ENCODE peak calls at places on chromosomes 3 and 15, in six cellular contexts. One of them, this sample, is unnamed. For H4K20me1, the result is how much of the 10 kb centered on the place peaks cover.

GRCh38 chr15:83982748-83983147 is 252.8 kb upstream of the GOLGA6L4 start:
- DNase-seq in PC-3: no peak
- DNase-seq in astrocyte: no peak
- DNase-seq in H9: no peak
- DNase-seq in GM23248: no peak
- DNase-seq in endothelial cell of umbilical vein: no peak
- DNase-seq in this sample: no peak

GRCh38 chr3:134392336-134392983 is 18.2 kb upstream of the AMOTL2 start:
- DNase-seq in PC-3: no peak
- DNase-seq in astrocyte: no peak
- DNase-seq in H9: no peak
- DNase-seq in GM23248: no peak
- DNase-seq in endothelial cell of umbilical vein: peak
- DNase-seq in this sample: no peak

GRCh38 chr3:7793786-7794185 is 707.8 kb upstream of the LMCD1 start:
- DNase-seq in PC-3: no peak
- DNase-seq in astrocyte: peak
- DNase-seq in H9: no peak
- DNase-seq in GM23248: no peak
- DNase-seq in endothelial cell of umbilical vein: no peak
- DNase-seq in this sample: no peak

GRCh38 chr3:63519426-63519825 is 133.0 kb upstream of the SNTN start:
- DNase-seq in PC-3: no peak
- DNase-seq in astrocyte: peak
- DNase-seq in H9: no peak
- DNase-seq in GM23248: peak
- DNase-seq in endothelial cell of umbilical vein: no peak
- DNase-seq in this sample: peak

GRCh38 chr3:15197340-15198029 is 8.6 kb upstream of the CAPN7 start:
- DNase-seq in PC-3: no peak
- DNase-seq in astrocyte: no peak
- DNase-seq in H9: no peak
- DNase-seq in GM23248: no peak
- DNase-seq in endothelial cell of umbilical vein: no peak
- DNase-seq in this sample: no peak

GRCh38 chr15:34241376-34242350 is 16.8 kb downstream of the EMC4 start:
- DNase-seq in PC-3: peak
- DNase-seq in astrocyte: peak
- DNase-seq in H9: no peak
- DNase-seq in GM23248: peak
- DNase-seq in endothelial cell of umbilical vein: peak
- DNase-seq in this sample: peak

GRCh38 chr3:175046666-175047065 is 187.5 kb downstream of the NAALADL2 start:
- DNase-seq in PC-3: no peak
- DNase-seq in astrocyte: no peak
- DNase-seq in H9: no peak
- DNase-seq in GM23248: peak
- DNase-seq in endothelial cell of umbilical vein: no peak
- DNase-seq in this sample: no peak

GRCh38 chr3:27590437-27591320 is 106.5 kb upstream of the SLC4A7 start:
- DNase-seq in PC-3: peak
- DNase-seq in astrocyte: peak
- DNase-seq in H9: no peak
- DNase-seq in GM23248: peak
- DNase-seq in endothelial cell of umbilical vein: peak
- DNase-seq in this sample: peak

GRCh38 chr15:62853114-62853832 is 189.3 kb upstream of the TPM1 start:
- DNase-seq in PC-3: peak
- DNase-seq in astrocyte: no peak
- DNase-seq in H9: no peak
- DNase-seq in GM23248: peak
- DNase-seq in endothelial cell of umbilical vein: no peak
- DNase-seq in this sample: peak

GRCh38 chr3:137205394-137206060 is 247.7 kb downstream of the IL20RB start:
- DNase-seq in PC-3: peak
- DNase-seq in astrocyte: no peak
- DNase-seq in H9: no peak
- DNase-seq in GM23248: peak
- DNase-seq in endothelial cell of umbilical vein: no peak
- DNase-seq in this sample: no peak

GRCh38 chr3:137763594-137763938 is 549 bp upstream of the SOX14 start:
- DNase-seq in PC-3: no peak
- DNase-seq in astrocyte: no peak
- DNase-seq in H9: peak
- DNase-seq in GM23248: peak
- DNase-seq in endothelial cell of umbilical vein: no peak
- DNase-seq in this sample: no peak

GRCh38 chr3:107911337-107912000 is 179.4 kb downstream of the CD47 start:
- DNase-seq in PC-3: peak
- DNase-seq in astrocyte: no peak
- DNase-seq in H9: no peak
- DNase-seq in GM23248: no peak
- DNase-seq in endothelial cell of umbilical vein: no peak
- DNase-seq in this sample: peak

GRCh38 chr15:101020451-101020850 is 101.3 kb downstream of the LRRK1 start:
- DNase-seq in PC-3: no peak
- DNase-seq in astrocyte: no peak
- DNase-seq in H9: peak
- DNase-seq in GM23248: no peak
- DNase-seq in endothelial cell of umbilical vein: no peak
- DNase-seq in this sample: no peak

GRCh38 chr3:15071699-15072098 is 6.6 kb upstream of the MRPS25 start:
- DNase-seq in PC-3: no peak
- DNase-seq in astrocyte: no peak
- DNase-seq in H9: no peak
- DNase-seq in GM23248: no peak
- DNase-seq in endothelial cell of umbilical vein: no peak
- DNase-seq in this sample: no peak

GRCh38 chr3:69485489-69485888 is 99.6 kb upstream of the FRMD4B start:
- DNase-seq in PC-3: no peak
- DNase-seq in astrocyte: no peak
- DNase-seq in H9: no peak
- DNase-seq in GM23248: no peak
- DNase-seq in endothelial cell of umbilical vein: no peak
- DNase-seq in this sample: no peak

GRCh38 chr3:35739181-35739809 is 100.0 kb downstream of the ARPP21 start:
- DNase-seq in PC-3: no peak
- DNase-seq in astrocyte: no peak
- DNase-seq in H9: peak
- DNase-seq in GM23248: no peak
- DNase-seq in endothelial cell of umbilical vein: no peak
- DNase-seq in this sample: no peak

GRCh38 chr15:29124581-29125381 is 144.8 kb downstream of the NSMCE3 start:
- DNase-seq in PC-3: peak
- DNase-seq in astrocyte: peak
- DNase-seq in H9: no peak
- DNase-seq in GM23248: peak
- DNase-seq in endothelial cell of umbilical vein: no peak
- DNase-seq in this sample: peak

GRCh38 chr15:67085237-67085817 is 19.9 kb downstream of the SMAD3 start:
- DNase-seq in PC-3: no peak
- DNase-seq in astrocyte: no peak
- DNase-seq in H9: no peak
- DNase-seq in GM23248: peak
- DNase-seq in endothelial cell of umbilical vein: no peak
- DNase-seq in this sample: no peak
- H4K20me1 ChIP-seq in PC-3: under half
- H4K20me1 ChIP-seq in astrocyte: half or more
- H4K20me1 ChIP-seq in H9: under half
- H4K20me1 ChIP-seq in GM23248: under half
- H4K20me1 ChIP-seq in endothelial cell of umbilical vein: under half
- H4K20me1 ChIP-seq in this sample: under half

GRCh38 chr15:63971427-63971805 is 74.9 kb downstream of the DAPK2 start:
- DNase-seq in PC-3: no peak
- DNase-seq in astrocyte: no peak
- DNase-seq in H9: peak
- DNase-seq in GM23248: no peak
- DNase-seq in endothelial cell of umbilical vein: no peak
- DNase-seq in this sample: no peak

GRCh38 chr15:63972801-63973200 is 73.5 kb downstream of the DAPK2 start:
- DNase-seq in PC-3: no peak
- DNase-seq in astrocyte: no peak
- DNase-seq in H9: peak
- DNase-seq in GM23248: peak
- DNase-seq in endothelial cell of umbilical vein: no peak
- DNase-seq in this sample: peak

GRCh38 chr15:63973212-63974009 is 72.9 kb downstream of the DAPK2 start:
- DNase-seq in PC-3: no peak
- DNase-seq in astrocyte: peak
- DNase-seq in H9: no peak
- DNase-seq in GM23248: peak
- DNase-seq in endothelial cell of umbilical vein: no peak
- DNase-seq in this sample: peak

GRCh38 chr15:63970723-63971426 is 75.4 kb downstream of the DAPK2 start:
- DNase-seq in PC-3: no peak
- DNase-seq in astrocyte: no peak
- DNase-seq in H9: peak
- DNase-seq in GM23248: peak
- DNase-seq in endothelial cell of umbilical vein: no peak
- DNase-seq in this sample: no peak

GRCh38 chr15:63971904-63972303 is 74.4 kb downstream of the DAPK2 start:
- DNase-seq in PC-3: no peak
- DNase-seq in astrocyte: no peak
- DNase-seq in H9: no peak
- DNase-seq in GM23248: no peak
- DNase-seq in endothelial cell of umbilical vein: no peak
- DNase-seq in this sample: no peak
- H3K9ac ChIP-seq in PC-3: no peak
- H3K9ac ChIP-seq in astrocyte: no peak
- H3K9ac ChIP-seq in H9: no peak
- H3K9ac ChIP-seq in GM23248: no peak
- H3K9ac ChIP-seq in endothelial cell of umbilical vein: no peak
- H3K9ac ChIP-seq in this sample: no peak

GRCh38 chr15:65556622-65557021 is 26.4 kb downstream of the HACD3 start:
- DNase-seq in PC-3: peak
- DNase-seq in astrocyte: no peak
- DNase-seq in H9: no peak
- DNase-seq in GM23248: no peak
- DNase-seq in endothelial cell of umbilical vein: no peak
- DNase-seq in this sample: no peak

GRCh38 chr15:65553691-65554090 is 23.4 kb downstream of the HACD3 start:
- DNase-seq in PC-3: no peak
- DNase-seq in astrocyte: no peak
- DNase-seq in H9: no peak
- DNase-seq in GM23248: no peak
- DNase-seq in endothelial cell of umbilical vein: no peak
- DNase-seq in this sample: no peak

GRCh38 chr15:65547841-65548240 is 17.6 kb downstream of the HACD3 start:
- DNase-seq in PC-3: no peak
- DNase-seq in astrocyte: no peak
- DNase-seq in H9: no peak
- DNase-seq in GM23248: no peak
- DNase-seq in endothelial cell of umbilical vein: no peak
- DNase-seq in this sample: no peak

GRCh38 chr15:65551183-65551582 is 20.9 kb downstream of the HACD3 start:
- DNase-seq in PC-3: no peak
- DNase-seq in astrocyte: no peak
- DNase-seq in H9: no peak
- DNase-seq in GM23248: no peak
- DNase-seq in endothelial cell of umbilical vein: no peak
- DNase-seq in this sample: no peak

GRCh38 chr15:65550681-65551098 is 20.4 kb downstream of the HACD3 start:
- DNase-seq in PC-3: no peak
- DNase-seq in astrocyte: peak
- DNase-seq in H9: no peak
- DNase-seq in GM23248: peak
- DNase-seq in endothelial cell of umbilical vein: peak
- DNase-seq in this sample: peak
- H4K20me1 ChIP-seq in PC-3: under half
- H4K20me1 ChIP-seq in astrocyte: half or more
- H4K20me1 ChIP-seq in H9: under half
- H4K20me1 ChIP-seq in GM23248: under half
- H4K20me1 ChIP-seq in endothelial cell of umbilical vein: under half
- H4K20me1 ChIP-seq in this sample: under half

GRCh38 chr15:64152507-64153387 is 1.2 kb downstream of the SNX22 start:
- DNase-seq in PC-3: no peak
- DNase-seq in astrocyte: no peak
- DNase-seq in H9: peak
- DNase-seq in GM23248: no peak
- DNase-seq in endothelial cell of umbilical vein: no peak
- DNase-seq in this sample: no peak
- H3K9ac ChIP-seq in PC-3: no peak
- H3K9ac ChIP-seq in astrocyte: no peak
- H3K9ac ChIP-seq in H9: no peak
- H3K9ac ChIP-seq in GM23248: no peak
- H3K9ac ChIP-seq in endothelial cell of umbilical vein: no peak
- H3K9ac ChIP-seq in this sample: no peak

DNA sequence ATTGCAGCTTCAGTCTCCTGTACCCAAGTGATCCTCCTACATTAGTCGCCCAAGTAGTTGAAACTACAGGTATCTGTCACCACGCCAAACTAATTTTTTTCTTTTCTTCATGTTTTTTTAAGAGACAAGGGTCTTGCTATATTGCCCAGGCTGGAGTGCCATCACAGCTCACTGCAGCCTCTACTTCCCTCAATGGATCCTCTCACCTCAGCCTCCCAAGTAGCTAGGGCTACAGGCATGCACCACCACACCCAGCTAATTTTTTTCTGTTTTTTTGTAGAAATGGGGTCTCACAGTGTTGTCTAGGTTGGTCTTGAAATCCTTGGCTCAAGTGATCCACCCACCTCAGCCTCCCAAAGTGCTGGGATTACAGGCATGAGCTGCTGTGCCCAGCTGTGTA is 89.5 kb downstream of the ZNF609 start:
- DNase-seq in PC-3: no peak
- DNase-seq in astrocyte: no peak
- DNase-seq in H9: no peak
- DNase-seq in GM23248: no peak
- DNase-seq in endothelial cell of umbilical vein: no peak
- DNase-seq in this sample: no peak
- H4K20me1 ChIP-seq in PC-3: under half
- H4K20me1 ChIP-seq in astrocyte: half or more
- H4K20me1 ChIP-seq in H9: under half
- H4K20me1 ChIP-seq in GM23248: under half
- H4K20me1 ChIP-seq in endothelial cell of umbilical vein: under half
- H4K20me1 ChIP-seq in this sample: under half

GRCh38 chr3:132342183-132342582 is 25.0 kb downstream of the ACP3 start:
- DNase-seq in PC-3: peak
- DNase-seq in astrocyte: no peak
- DNase-seq in H9: no peak
- DNase-seq in GM23248: no peak
- DNase-seq in endothelial cell of umbilical vein: no peak
- DNase-seq in this sample: no peak

GRCh38 chr3:132342615-132343014 is 25.4 kb downstream of the ACP3 start:
- DNase-seq in PC-3: no peak
- DNase-seq in astrocyte: no peak
- DNase-seq in H9: no peak
- DNase-seq in GM23248: no peak
- DNase-seq in endothelial cell of umbilical vein: no peak
- DNase-seq in this sample: no peak

GRCh38 chr3:132344666-132345280 is 27.6 kb downstream of the ACP3 start:
- DNase-seq in PC-3: peak
- DNase-seq in astrocyte: peak
- DNase-seq in H9: no peak
- DNase-seq in GM23248: peak
- DNase-seq in endothelial cell of umbilical vein: no peak
- DNase-seq in this sample: peak

GRCh38 chr3:132341746-132342145 is 24.5 kb downstream of the ACP3 start:
- DNase-seq in PC-3: no peak
- DNase-seq in astrocyte: no peak
- DNase-seq in H9: no peak
- DNase-seq in GM23248: no peak
- DNase-seq in endothelial cell of umbilical vein: no peak
- DNase-seq in this sample: no peak

GRCh38 chr3:132343018-132343612 is 25.9 kb downstream of the ACP3 start:
- DNase-seq in PC-3: peak
- DNase-seq in astrocyte: peak
- DNase-seq in H9: peak
- DNase-seq in GM23248: peak
- DNase-seq in endothelial cell of umbilical vein: peak
- DNase-seq in this sample: peak
- H3K9ac ChIP-seq in PC-3: no peak
- H3K9ac ChIP-seq in astrocyte: peak
- H3K9ac ChIP-seq in H9: no peak
- H3K9ac ChIP-seq in GM23248: peak
- H3K9ac ChIP-seq in endothelial cell of umbilical vein: no peak
- H3K9ac ChIP-seq in this sample: no peak

This sample was measured in mammary epithelial cell.